ENCODE peak calls at places on chromosomes 1 and 21, in seven cellular contexts. V, S, P, K, E, D and F are unnamed samples.
A peak's percentile ranks its signal among the peaks of the same experiment; 100 is the strongest.

GRCh38 chr1:246602194-246602593 is 35.9 kb downstream of the CNST start:
- DNase-seq in E (no peak), K (no peak), D (no peak), V (no peak), S (no peak), P (no peak), F (no peak)

GRCh38 chr1:223702735-223703667 is 9.3 kb upstream of the CAPN2 start:
- DNase-seq in E (no peak), S (no peak), K (no peak), D (no peak), V (no peak), P (no peak), F (no peak)

GRCh38 chr1:52506920-52507546 is 45.9 kb downstream of the TUT4 start:
- DNase-seq in E (no peak), S (no peak), K (no peak), P (no peak), V (no peak), D (no peak), F (no peak)

GRCh38 chr1:21342961-21343838 is 52.9 kb upstream of the ECE1 start:
- DNase-seq in K (no peak), S (peak; percentile 33), P (no peak), V (no peak), E (no peak), D (peak; percentile 38), F (no peak)

GRCh38 chr1:174969977-174970376 is 29.8 kb upstream of the CACYBP start:
- DNase-seq in K (no peak), E (no peak), S (no peak), P (no peak), V (no peak), D (no peak), F (no peak)

GRCh38 chr1:93569479-93569878 is 112.2 kb downstream of the BCAR3 start:
- DNase-seq in V (no peak), K (no peak), D (no peak), E (no peak), P (peak; percentile 14), S (no peak), F (no peak)

GRCh38 chr1:161173711-161174110 is 3.6 kb downstream of the B4GALT3 start:
- DNase-seq in V (no peak), S (no peak), E (no peak), D (no peak), P (peak; percentile 38), K (no peak), F (no peak)

GRCh38 chr1:244836135-244836521 is 670 bp downstream of the COX20 start:
- DNase-seq in V (no peak), K (no peak), P (no peak), S (peak; percentile 45), E (peak; percentile 13), D (no peak), F (no peak)

GRCh38 chr1:114854693-114855320 is at the start of gene SYCP1:
- DNase-seq in D (no peak), S (no peak), E (no peak), V (no peak), K (no peak), P (no peak), F (no peak)

GRCh38 chr1:159646687-159647086 is 59.1 kb downstream of the APCS start:
- DNase-seq in P (no peak), S (no peak), D (no peak), V (no peak), K (no peak), E (no peak), F (no peak)

GRCh38 chr1:56569661-56570060 is 9.7 kb downstream of the PLPP3 start:
- DNase-seq in E (no peak), V (no peak), S (no peak), D (no peak), K (no peak), P (no peak), F (no peak)

GRCh38 chr1:225250432-225250831 is 177.4 kb downstream of the LBR start:
- DNase-seq in P (no peak), S (no peak), V (no peak), D (no peak), K (no peak), E (no peak), F (no peak)

GRCh38 chr1:43446881-43447835 is 6.6 kb downstream of the HYI start:
- DNase-seq in E (no peak), K (no peak), P (peak; percentile 62), V (peak; percentile 24), D (peak; percentile 16), S (no peak), F (no peak)

GRCh38 chr1:54255026-54255425 is 55.1 kb downstream of the MRPL37 start:
- DNase-seq in P (no peak), V (no peak), E (no peak), S (no peak), K (no peak), D (no peak), F (no peak)

GRCh38 chr1:8284167-8284566 is 33.7 kb upstream of the SLC45A1 start:
- DNase-seq in D (no peak), E (no peak), S (no peak), P (no peak), V (no peak), K (no peak), F (no peak)

GRCh38 chr1:3553166-3553939 is 58.0 kb downstream of the MEGF6 start:
- DNase-seq in K (no peak), S (no peak), D (no peak), E (no peak), P (no peak), V (no peak), F (no peak)

GRCh38 chr1:32179443-32180185 is at the start of gene TXLNA:
- DNase-seq in P (peak; percentile 99), S (peak; percentile 92), D (peak; percentile 96), V (peak; percentile 95), E (peak; percentile 87), K (no peak), F (no peak)

DNA sequence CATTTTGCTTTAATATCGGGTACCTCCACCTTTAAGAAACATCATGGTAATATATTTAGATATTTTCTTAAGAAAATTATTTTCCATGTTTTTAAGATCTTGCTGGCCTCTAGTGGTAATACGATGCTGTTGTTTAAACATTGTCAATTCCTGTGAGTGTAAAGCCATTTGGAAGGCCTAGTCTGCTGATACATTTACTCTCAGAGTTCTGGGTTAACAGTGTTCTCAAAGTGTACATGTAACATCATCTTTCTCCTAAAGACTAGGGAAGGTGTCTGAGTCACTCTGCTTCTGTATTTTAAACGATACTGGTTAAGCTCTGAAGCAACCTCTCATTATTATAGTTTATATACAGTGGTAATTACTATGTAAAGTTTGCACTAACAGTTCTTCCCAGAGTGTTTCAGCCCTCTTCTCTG is 189.1 kb downstream of the RASAL2 start:
- DNase-seq in V (no peak), D (no peak), K (no peak), P (no peak), E (no peak), S (no peak), F (peak; percentile 24)
- TF ChIP-seq CTCF in V (peak; percentile 23), D (peak; percentile 46), K (peak; percentile 43), P (peak; percentile 36), E (peak; percentile 71), S (peak; percentile 46), F (peak; percentile 35)

GRCh38 chr21:28833609-28834008 is 159.1 kb downstream of the LTN1 start:
- DNase-seq in E (no peak), S (no peak), P (no peak), V (no peak), K (no peak), D (no peak), F (no peak)

GRCh38 chr21:28832715-28833061 is 160.0 kb downstream of the LTN1 start:
- DNase-seq in D (no peak), E (no peak), V (no peak), P (no peak), S (no peak), K (no peak), F (no peak)

GRCh38 chr21:28833181-28833580 is 159.5 kb downstream of the LTN1 start:
- DNase-seq in E (no peak), K (no peak), V (no peak), D (no peak), S (no peak), P (no peak), F (no peak)

GRCh38 chr21:28832013-28832714 is 160.5 kb downstream of the LTN1 start:
- DNase-seq in V (no peak), E (no peak), K (no peak), D (no peak), S (no peak), P (no peak), F (no peak)

GRCh38 chr21:28834335-28835238 is 158.1 kb downstream of the LTN1 start:
- DNase-seq in S (no peak), K (no peak), E (no peak), V (no peak), P (no peak), D (no peak), F (no peak)
- TF ChIP-seq CTCF in S (no peak), K (no peak), E (no peak), V (no peak), P (no peak), D (no peak), F (no peak)

GRCh38 chr1:29453502-29454240 is 217.3 kb downstream of the PTPRU start:
- DNase-seq in D (no peak), P (no peak), K (no peak), V (no peak), E (peak; percentile 14), S (peak; percentile 55), F (no peak)
- TF ChIP-seq CTCF in D (no peak), P (no peak), K (peak; percentile 37), V (no peak), E (peak; percentile 59), S (peak; percentile 70), F (peak; percentile 22)

GRCh38 chr1:157995575-157996169 is 2.2 kb downstream of the KIRREL1 start:
- DNase-seq in S (no peak), P (no peak), V (no peak), E (no peak), D (no peak), K (no peak), F (no peak)
- TF ChIP-seq CTCF in S (no peak), P (no peak), V (no peak), E (no peak), D (no peak), K (peak; percentile 36), F (no peak)

GRCh38 chr21:42336065-42336464 is 14.7 kb downstream of the TFF2 start:
- DNase-seq in E (no peak), V (no peak), K (no peak), P (no peak), D (no peak), S (no peak), F (no peak)

GRCh38 chr21:42324896-42325295 is 9.7 kb upstream of the TFF3 start:
- DNase-seq in K (no peak), S (no peak), D (no peak), P (no peak), V (no peak), E (no peak), F (no peak)

GRCh38 chr21:42331660-42332059 is 16.5 kb upstream of the TFF3 start:
- DNase-seq in K (no peak), S (no peak), V (no peak), D (no peak), E (no peak), P (no peak), F (no peak)

GRCh38 chr21:42332557-42332956 is 17.3 kb upstream of the TFF3 start:
- DNase-seq in P (no peak), E (no peak), S (no peak), K (no peak), V (no peak), D (no peak), F (no peak)

GRCh38 chr21:42330380-42331336 is 15.4 kb upstream of the TFF3 start:
- DNase-seq in P (no peak), S (no peak), V (no peak), E (no peak), K (no peak), D (no peak), F (no peak)
- TF ChIP-seq CTCF in P (no peak), S (no peak), V (no peak), E (no peak), K (no peak), D (no peak), F (no peak)